ENCODE peak calls at places on chromosomes 11 and 22, in seven cellular contexts. Z is aorta, H is Peyer's patch, U is astrocyte, C is transverse colon, I is HCT116, L is tibial nerve. K is an unnamed sample.

GRCh38 chr22:41557401-41558240 is 3.2 kb upstream of the CSDC2 start:
- DNase-seq in Z (peak; percentile 92), U (peak; percentile 86), C (peak; percentile 46), I (no peak), L (peak; percentile 51), H (no peak), K (peak; percentile 86)

GRCh38 chr22:25827415-25827814 is 85.4 kb downstream of the MYO18B start:
- DNase-seq in L (no peak), U (no peak), Z (no peak), I (no peak), C (no peak), H (no peak), K (peak; percentile 75)

GRCh38 chr22:29380032-29380781 is 8.2 kb downstream of the AP1B1 start:
- DNase-seq in U (no peak), I (no peak), C (no peak), Z (no peak), L (no peak), H (no peak), K (no peak)

GRCh38 chr11:58059011-58059358 is 28.2 kb downstream of the OR6Q1 start:
- DNase-seq in L (no peak), H (no peak), Z (no peak), C (no peak), U (peak; percentile 96), I (no peak), K (no peak)

GRCh38 chr11:46240861-46241260 is 36.6 kb upstream of the CREB3L1 start:
- DNase-seq in L (no peak), I (no peak), U (no peak), H (no peak), C (no peak), Z (no peak), K (no peak)

GRCh38 chr11:74321487-74322188 is 10.2 kb upstream of the P4HA3 start:
- DNase-seq in C (no peak), U (peak; percentile 63), L (no peak), H (no peak), I (no peak), Z (no peak), K (peak; percentile 45)

GRCh38 chr11:11025087-11025486 is 167.2 kb upstream of the ZBED5 start:
- DNase-seq in U (peak; percentile 48), C (no peak), L (no peak), Z (no peak), I (no peak), H (no peak), K (no peak)

GRCh38 chr11:69102161-69102695 is 53.5 kb downstream of the TPCN2 start:
- DNase-seq in H (no peak), C (no peak), L (no peak), I (no peak), U (no peak), Z (no peak), K (no peak)

GRCh38 chr11:44607324-44607962 is 42.0 kb downstream of the CD82 start:
- DNase-seq in U (peak; percentile 20), Z (no peak), I (no peak), C (no peak), H (no peak), L (no peak), K (no peak)

GRCh38 chr22:29780781-29781676 is 13.9 kb downstream of the UQCR10 start:
- DNase-seq in L (no peak), C (no peak), I (no peak), Z (no peak), H (no peak), U (peak; percentile 93), K (no peak)

GRCh38 chr22:28053871-28054621 is 135.0 kb upstream of the PITPNB start:
- DNase-seq in I (no peak), L (no peak), U (no peak), H (no peak), C (no peak), Z (no peak), K (no peak)

GRCh38 chr22:38312261-38312800 is 4.9 kb downstream of the CSNK1E start:
- DNase-seq in Z (no peak), H (no peak), I (no peak), U (no peak), L (no peak), C (no peak), K (no peak)

GRCh38 chr11:526192-526591 is 9.2 kb downstream of the HRAS start:
- DNase-seq in H (no peak), L (no peak), I (no peak), U (no peak), Z (peak; percentile 70), C (no peak), K (no peak)

GRCh38 chr22:49583886-49584505 is 243.7 kb downstream of the BRD1 start:
- DNase-seq in I (no peak), L (no peak), Z (peak; percentile 60), C (peak; percentile 2), U (no peak), H (peak; percentile 22), K (no peak)
- H3K9me3 ChIP-seq in I (peaks cover 9% of the 10 kb centered on the region), L (no peaks in the 10 kb centered on the region), Z (peaks cover 3% of the 10 kb centered on the region), C (no peaks in the 10 kb centered on the region), U (peaks cover 13% of the 10 kb centered on the region), H (no peaks in the 10 kb centered on the region), K (no peaks in the 10 kb centered on the region)

GRCh38 chr22:44485494-44485893 is 12.5 kb downstream of the RTL6 start:
- DNase-seq in H (no peak), Z (no peak), C (no peak), L (no peak), I (no peak), U (no peak), K (no peak)
- H3K27ac ChIP-seq in H (no peak overlapping the region), Z (no peak overlapping the region), C (no peak overlapping the region), L (no peak overlapping the region), I (no peak overlapping the region), U (no peak overlapping the region), K (no peak overlapping the region)

GRCh38 chr11:70695086-70695960 is 297.0 kb downstream of the CTTN start:
- DNase-seq in I (no peak), H (no peak), L (no peak), Z (no peak), U (no peak), C (no peak), K (no peak)

GRCh38 chr11:70696564-70696963 is 298.2 kb downstream of the CTTN start:
- DNase-seq in H (no peak), Z (no peak), C (no peak), I (no peak), L (no peak), U (no peak), K (no peak)

GRCh38 chr11:70694371-70694770 is 296.0 kb downstream of the CTTN start:
- DNase-seq in L (no peak), C (no peak), I (no peak), H (no peak), Z (no peak), U (no peak), K (no peak)

GRCh38 chr11:70697701-70698100 is 299.4 kb downstream of the CTTN start:
- DNase-seq in U (no peak), L (no peak), C (no peak), I (no peak), H (no peak), Z (no peak), K (no peak)

GRCh38 chr11:70696076-70696475 is 297.7 kb downstream of the CTTN start:
- DNase-seq in C (no peak), L (no peak), U (no peak), Z (no peak), H (no peak), I (no peak), K (no peak)
- H3K9me3 ChIP-seq in C (no peaks in the 10 kb centered on the region), L (no peaks in the 10 kb centered on the region), U (no peaks in the 10 kb centered on the region), Z (peaks cover 1% of the 10 kb centered on the region), H (no peaks in the 10 kb centered on the region), I (no peaks in the 10 kb centered on the region), K (no peaks in the 10 kb centered on the region)

DNA sequence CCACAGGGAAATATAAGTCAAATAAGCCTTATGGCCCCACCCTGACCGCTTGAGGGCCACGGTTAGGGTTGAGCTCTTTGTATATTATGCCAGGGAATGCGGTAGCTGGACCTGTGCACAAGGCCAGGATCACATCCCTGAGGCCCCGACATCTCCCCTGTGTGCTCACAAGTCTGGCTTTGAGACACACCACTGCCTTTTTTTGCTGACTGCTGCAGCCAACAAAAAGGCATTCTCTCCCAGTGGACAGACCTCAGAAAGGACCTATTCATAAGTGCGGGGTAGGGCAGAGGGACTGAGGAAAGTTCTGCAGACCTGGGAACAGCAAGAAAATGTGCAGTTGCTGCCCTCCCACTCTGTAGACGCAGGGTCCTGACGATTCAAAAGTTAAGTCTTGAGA is 3.4 kb upstream of the SIDT2 start:
- DNase-seq in L (no peak), H (no peak), C (no peak), Z (no peak), I (no peak), U (no peak), K (no peak)
- H3K27ac ChIP-seq in L (peak overlapping the region; percentile 76), H (no peak overlapping the region), C (no peak overlapping the region), Z (no peak overlapping the region), I (peak overlapping the region; percentile 60), U (no peak overlapping the region), K (no peak overlapping the region)

K was measured in adrenal gland.